ENCODE peak calls at places on chromosomes 4 and X, in six cellular contexts. One of them, this sample, is unnamed.

GRCh38 chr4:11954093-11954492 is 525.4 kb upstream of the HS3ST1 start:
- DNase-seq in EL: no peak
- DNase-seq in GM20000: no peak
- DNase-seq in heart left ventricle: no peak
- DNase-seq in MCF 10A: peak; percentile 52
- DNase-seq in activated CD4-positive, alpha-beta T cell treated with anti-CD3 and anti-CD28 coated beads, Interleukin-2, amount 50 U/mL, for 1 hour: no peak
- DNase-seq in this sample: no peak

GRCh38 chr4:24229976-24230375 is 340.1 kb upstream of the PPARGC1A start:
- DNase-seq in GM20000: no peak
- DNase-seq in activated CD4-positive, alpha-beta T cell treated with anti-CD3 and anti-CD28 coated beads, Interleukin-2, amount 50 U/mL, for 1 hour: no peak
- DNase-seq in MCF 10A: peak; percentile 70
- DNase-seq in EL: peak; percentile 7
- DNase-seq in heart left ventricle: no peak
- DNase-seq in this sample: no peak

GRCh38 chrX:37846141-37846540 is 1.2 kb downstream of the DYNLT3 start:
- DNase-seq in GM20000: no peak
- DNase-seq in MCF 10A: peak; percentile 49
- DNase-seq in EL: no peak
- DNase-seq in activated CD4-positive, alpha-beta T cell treated with anti-CD3 and anti-CD28 coated beads, Interleukin-2, amount 50 U/mL, for 1 hour: no peak
- DNase-seq in heart left ventricle: no peak
- DNase-seq in this sample: no peak

GRCh38 chrX:19334945-19335626 is 8.6 kb upstream of the PDHA1 start:
- DNase-seq in activated CD4-positive, alpha-beta T cell treated with anti-CD3 and anti-CD28 coated beads, Interleukin-2, amount 50 U/mL, for 1 hour: no peak
- DNase-seq in EL: no peak
- DNase-seq in heart left ventricle: no peak
- DNase-seq in GM20000: peak; percentile 27
- DNase-seq in MCF 10A: peak; percentile 33
- DNase-seq in this sample: no peak

GRCh38 chr4:81470456-81471327 is 1.0 kb downstream of the RASGEF1B start:
- DNase-seq in EL: no peak
- DNase-seq in heart left ventricle: peak; percentile 70
- DNase-seq in GM20000: peak; percentile 19
- DNase-seq in activated CD4-positive, alpha-beta T cell treated with anti-CD3 and anti-CD28 coated beads, Interleukin-2, amount 50 U/mL, for 1 hour: peak; percentile 36
- DNase-seq in MCF 10A: no peak
- DNase-seq in this sample: peak; percentile 22

GRCh38 chr4:108314900-108315589 is 146.3 kb upstream of the LEF1 start:
- DNase-seq in heart left ventricle: no peak
- DNase-seq in MCF 10A: no peak
- DNase-seq in EL: no peak
- DNase-seq in GM20000: no peak
- DNase-seq in activated CD4-positive, alpha-beta T cell treated with anti-CD3 and anti-CD28 coated beads, Interleukin-2, amount 50 U/mL, for 1 hour: no peak
- DNase-seq in this sample: no peak

GRCh38 chrX:8565729-8566128 is 101.1 kb downstream of the VCX3B start:
- DNase-seq in activated CD4-positive, alpha-beta T cell treated with anti-CD3 and anti-CD28 coated beads, Interleukin-2, amount 50 U/mL, for 1 hour: no peak
- DNase-seq in heart left ventricle: no peak
- DNase-seq in GM20000: no peak
- DNase-seq in EL: no peak
- DNase-seq in MCF 10A: no peak
- DNase-seq in this sample: no peak

GRCh38 chrX:36898301-36898700 is 109.9 kb upstream of the FAM47C start:
- DNase-seq in activated CD4-positive, alpha-beta T cell treated with anti-CD3 and anti-CD28 coated beads, Interleukin-2, amount 50 U/mL, for 1 hour: no peak
- DNase-seq in EL: peak; percentile 0
- DNase-seq in heart left ventricle: no peak
- DNase-seq in GM20000: peak; percentile 1
- DNase-seq in MCF 10A: peak; percentile 28
- DNase-seq in this sample: no peak

GRCh38 chr4:110612631-110613269 is 10.1 kb downstream of the PITX2 start:
- DNase-seq in activated CD4-positive, alpha-beta T cell treated with anti-CD3 and anti-CD28 coated beads, Interleukin-2, amount 50 U/mL, for 1 hour: no peak
- DNase-seq in heart left ventricle: no peak
- DNase-seq in MCF 10A: no peak
- DNase-seq in EL: no peak
- DNase-seq in GM20000: no peak
- DNase-seq in this sample: no peak

GRCh38 chrX:146396409-146396808 is 413.2 kb upstream of the CXorf51B start:
- DNase-seq in heart left ventricle: no peak
- DNase-seq in GM20000: no peak
- DNase-seq in MCF 10A: peak; percentile 8
- DNase-seq in activated CD4-positive, alpha-beta T cell treated with anti-CD3 and anti-CD28 coated beads, Interleukin-2, amount 50 U/mL, for 1 hour: no peak
- DNase-seq in EL: no peak
- DNase-seq in this sample: no peak

GRCh38 chrX:96407501-96407900 is 277.1 kb upstream of the DIAPH2 start:
- DNase-seq in EL: peak; percentile 55
- DNase-seq in MCF 10A: peak; percentile 52
- DNase-seq in activated CD4-positive, alpha-beta T cell treated with anti-CD3 and anti-CD28 coated beads, Interleukin-2, amount 50 U/mL, for 1 hour: no peak
- DNase-seq in heart left ventricle: no peak
- DNase-seq in GM20000: no peak
- DNase-seq in this sample: no peak

GRCh38 chrX:16754019-16754418 is 32.2 kb upstream of the TXLNG start:
- DNase-seq in MCF 10A: no peak
- DNase-seq in heart left ventricle: no peak
- DNase-seq in GM20000: no peak
- DNase-seq in EL: no peak
- DNase-seq in activated CD4-positive, alpha-beta T cell treated with anti-CD3 and anti-CD28 coated beads, Interleukin-2, amount 50 U/mL, for 1 hour: no peak
- DNase-seq in this sample: no peak

GRCh38 chr4:142281999-142282398 is 564.1 kb downstream of the INPP4B start:
- DNase-seq in activated CD4-positive, alpha-beta T cell treated with anti-CD3 and anti-CD28 coated beads, Interleukin-2, amount 50 U/mL, for 1 hour: no peak
- DNase-seq in EL: no peak
- DNase-seq in MCF 10A: peak; percentile 13
- DNase-seq in heart left ventricle: no peak
- DNase-seq in GM20000: no peak
- DNase-seq in this sample: no peak

GRCh38 chrX:71565634-71566033 is 12.6 kb upstream of the GCNA start:
- DNase-seq in EL: no peak
- DNase-seq in GM20000: no peak
- DNase-seq in activated CD4-positive, alpha-beta T cell treated with anti-CD3 and anti-CD28 coated beads, Interleukin-2, amount 50 U/mL, for 1 hour: no peak
- DNase-seq in MCF 10A: no peak
- DNase-seq in heart left ventricle: no peak
- DNase-seq in this sample: no peak

GRCh38 chrX:12946838-12947544 is 27.9 kb upstream of the TMSB4X start:
- DNase-seq in heart left ventricle: no peak
- DNase-seq in EL: peak; percentile 78
- DNase-seq in GM20000: peak; percentile 46
- DNase-seq in activated CD4-positive, alpha-beta T cell treated with anti-CD3 and anti-CD28 coated beads, Interleukin-2, amount 50 U/mL, for 1 hour: peak; percentile 69
- DNase-seq in MCF 10A: peak; percentile 91
- DNase-seq in this sample: peak; percentile 56

This sample was measured in stimulated activated effector memory CD8-positive, alpha-beta T cell treated with anti-CD3 and anti-CD28 coated beads, Interleukin-12 subunit alpha, Interleukin-12 subunit beta, amount 100 ng/mL, for 72 hours.